ENCODE peak calls at places on chromosomes 2 and 18, in ten cellular contexts. One of them, this sample, is unnamed.

GRCh38 chr2:13230221-13230620 is 513.5 kb downstream of the TRIB2 start:
- DNase-seq in NCI-H1417 treated with DMSO at 0.1 percent for 48 hours: no peak
- DNase-seq in activated effector memory CD4-positive, alpha-beta T cell treated with anti-CD3 and anti-CD28 coated beads, Interleukin-2, amount 50 U/mL, for 16 hours: no peak
- DNase-seq in activated gamma-delta T cell treated with Interleukin-2 at 50 U/mL for 16 hours: no peak
- DNase-seq in T-cell: no peak
- DNase-seq in NCI-H748 treated with DMSO at 0.1 percent for 48 hours: peak
- DNase-seq in kidney: no peak
- DNase-seq in IMR-90: no peak
- DNase-seq in Right ventricle myocardium inferior: no peak
- DNase-seq in HEK293T: no peak
- DNase-seq in this sample: peak

GRCh38 chr2:127105656-127106456 is 1.1 kb downstream of the BIN1 start:
- DNase-seq in NCI-H748 treated with DMSO at 0.1 percent for 48 hours: no peak
- DNase-seq in activated gamma-delta T cell treated with Interleukin-2 at 50 U/mL for 16 hours: no peak
- DNase-seq in T-cell: no peak
- DNase-seq in HEK293T: peak
- DNase-seq in kidney: peak
- DNase-seq in activated effector memory CD4-positive, alpha-beta T cell treated with anti-CD3 and anti-CD28 coated beads, Interleukin-2, amount 50 U/mL, for 16 hours: peak
- DNase-seq in NCI-H1417 treated with DMSO at 0.1 percent for 48 hours: no peak
- DNase-seq in IMR-90: peak
- DNase-seq in Right ventricle myocardium inferior: peak
- DNase-seq in this sample: peak

GRCh38 chr2:52572469-52572894 is 1195.1 kb upstream of the CHAC2 start:
- DNase-seq in activated effector memory CD4-positive, alpha-beta T cell treated with anti-CD3 and anti-CD28 coated beads, Interleukin-2, amount 50 U/mL, for 16 hours: peak
- DNase-seq in T-cell: no peak
- DNase-seq in NCI-H748 treated with DMSO at 0.1 percent for 48 hours: no peak
- DNase-seq in HEK293T: no peak
- DNase-seq in NCI-H1417 treated with DMSO at 0.1 percent for 48 hours: no peak
- DNase-seq in Right ventricle myocardium inferior: no peak
- DNase-seq in IMR-90: no peak
- DNase-seq in activated gamma-delta T cell treated with Interleukin-2 at 50 U/mL for 16 hours: no peak
- DNase-seq in kidney: peak
- DNase-seq in this sample: no peak

GRCh38 chr2:160353166-160353565 is 140.4 kb downstream of the RBMS1 start:
- DNase-seq in activated effector memory CD4-positive, alpha-beta T cell treated with anti-CD3 and anti-CD28 coated beads, Interleukin-2, amount 50 U/mL, for 16 hours: peak
- DNase-seq in T-cell: no peak
- DNase-seq in Right ventricle myocardium inferior: no peak
- DNase-seq in NCI-H748 treated with DMSO at 0.1 percent for 48 hours: peak
- DNase-seq in IMR-90: no peak
- DNase-seq in HEK293T: peak
- DNase-seq in kidney: no peak
- DNase-seq in NCI-H1417 treated with DMSO at 0.1 percent for 48 hours: no peak
- DNase-seq in activated gamma-delta T cell treated with Interleukin-2 at 50 U/mL for 16 hours: peak
- DNase-seq in this sample: no peak

GRCh38 chr2:36748166-36748565 is 51.7 kb downstream of the VIT start:
- DNase-seq in HEK293T: no peak
- DNase-seq in activated effector memory CD4-positive, alpha-beta T cell treated with anti-CD3 and anti-CD28 coated beads, Interleukin-2, amount 50 U/mL, for 16 hours: no peak
- DNase-seq in IMR-90: peak
- DNase-seq in NCI-H1417 treated with DMSO at 0.1 percent for 48 hours: no peak
- DNase-seq in kidney: no peak
- DNase-seq in activated gamma-delta T cell treated with Interleukin-2 at 50 U/mL for 16 hours: no peak
- DNase-seq in Right ventricle myocardium inferior: no peak
- DNase-seq in T-cell: no peak
- DNase-seq in NCI-H748 treated with DMSO at 0.1 percent for 48 hours: no peak
- DNase-seq in this sample: peak

GRCh38 chr18:70243545-70243944 is 38.1 kb upstream of the RTTN start:
- DNase-seq in IMR-90: no peak
- DNase-seq in kidney: no peak
- DNase-seq in activated gamma-delta T cell treated with Interleukin-2 at 50 U/mL for 16 hours: no peak
- DNase-seq in NCI-H748 treated with DMSO at 0.1 percent for 48 hours: no peak
- DNase-seq in T-cell: no peak
- DNase-seq in activated effector memory CD4-positive, alpha-beta T cell treated with anti-CD3 and anti-CD28 coated beads, Interleukin-2, amount 50 U/mL, for 16 hours: no peak
- DNase-seq in NCI-H1417 treated with DMSO at 0.1 percent for 48 hours: no peak
- DNase-seq in Right ventricle myocardium inferior: no peak
- DNase-seq in HEK293T: no peak
- DNase-seq in this sample: no peak

GRCh38 chr18:79912409-79912991 is 39.0 kb downstream of the SLC66A2 start:
- DNase-seq in kidney: peak
- DNase-seq in NCI-H748 treated with DMSO at 0.1 percent for 48 hours: no peak
- DNase-seq in activated gamma-delta T cell treated with Interleukin-2 at 50 U/mL for 16 hours: peak
- DNase-seq in activated effector memory CD4-positive, alpha-beta T cell treated with anti-CD3 and anti-CD28 coated beads, Interleukin-2, amount 50 U/mL, for 16 hours: peak
- DNase-seq in IMR-90: no peak
- DNase-seq in T-cell: peak
- DNase-seq in HEK293T: no peak
- DNase-seq in Right ventricle myocardium inferior: no peak
- DNase-seq in NCI-H1417 treated with DMSO at 0.1 percent for 48 hours: no peak
- DNase-seq in this sample: peak

GRCh38 chr2:102143450-102143985 is 972 bp downstream of the IL1R1 start:
- DNase-seq in NCI-H1417 treated with DMSO at 0.1 percent for 48 hours: no peak
- DNase-seq in T-cell: no peak
- DNase-seq in activated gamma-delta T cell treated with Interleukin-2 at 50 U/mL for 16 hours: no peak
- DNase-seq in kidney: peak
- DNase-seq in NCI-H748 treated with DMSO at 0.1 percent for 48 hours: no peak
- DNase-seq in Right ventricle myocardium inferior: no peak
- DNase-seq in HEK293T: no peak
- DNase-seq in IMR-90: peak
- DNase-seq in activated effector memory CD4-positive, alpha-beta T cell treated with anti-CD3 and anti-CD28 coated beads, Interleukin-2, amount 50 U/mL, for 16 hours: no peak
- DNase-seq in this sample: peak

GRCh38 chr2:241271641-241272297 is 43.7 kb downstream of the HDLBP start:
- DNase-seq in IMR-90: peak
- DNase-seq in NCI-H748 treated with DMSO at 0.1 percent for 48 hours: no peak
- DNase-seq in activated effector memory CD4-positive, alpha-beta T cell treated with anti-CD3 and anti-CD28 coated beads, Interleukin-2, amount 50 U/mL, for 16 hours: peak
- DNase-seq in HEK293T: peak
- DNase-seq in T-cell: peak
- DNase-seq in kidney: peak
- DNase-seq in Right ventricle myocardium inferior: peak
- DNase-seq in activated gamma-delta T cell treated with Interleukin-2 at 50 U/mL for 16 hours: peak
- DNase-seq in NCI-H1417 treated with DMSO at 0.1 percent for 48 hours: no peak
- DNase-seq in this sample: peak

GRCh38 chr2:71465356-71465755 is 12.0 kb downstream of the DYSF start:
- DNase-seq in Right ventricle myocardium inferior: no peak
- DNase-seq in activated effector memory CD4-positive, alpha-beta T cell treated with anti-CD3 and anti-CD28 coated beads, Interleukin-2, amount 50 U/mL, for 16 hours: no peak
- DNase-seq in kidney: no peak
- DNase-seq in NCI-H748 treated with DMSO at 0.1 percent for 48 hours: no peak
- DNase-seq in activated gamma-delta T cell treated with Interleukin-2 at 50 U/mL for 16 hours: no peak
- DNase-seq in NCI-H1417 treated with DMSO at 0.1 percent for 48 hours: no peak
- DNase-seq in IMR-90: no peak
- DNase-seq in HEK293T: no peak
- DNase-seq in T-cell: no peak
- DNase-seq in this sample: no peak

GRCh38 chr18:68840554-68841263 is 42.8 kb downstream of the CCDC102B start:
- DNase-seq in activated gamma-delta T cell treated with Interleukin-2 at 50 U/mL for 16 hours: no peak
- DNase-seq in NCI-H1417 treated with DMSO at 0.1 percent for 48 hours: no peak
- DNase-seq in HEK293T: no peak
- DNase-seq in kidney: no peak
- DNase-seq in IMR-90: peak
- DNase-seq in Right ventricle myocardium inferior: no peak
- DNase-seq in activated effector memory CD4-positive, alpha-beta T cell treated with anti-CD3 and anti-CD28 coated beads, Interleukin-2, amount 50 U/mL, for 16 hours: no peak
- DNase-seq in NCI-H748 treated with DMSO at 0.1 percent for 48 hours: no peak
- DNase-seq in T-cell: no peak
- DNase-seq in this sample: peak

GRCh38 chr2:33020883-33021282 is 74.1 kb downstream of the LTBP1 start:
- DNase-seq in kidney: no peak
- DNase-seq in activated effector memory CD4-positive, alpha-beta T cell treated with anti-CD3 and anti-CD28 coated beads, Interleukin-2, amount 50 U/mL, for 16 hours: no peak
- DNase-seq in Right ventricle myocardium inferior: no peak
- DNase-seq in NCI-H748 treated with DMSO at 0.1 percent for 48 hours: no peak
- DNase-seq in NCI-H1417 treated with DMSO at 0.1 percent for 48 hours: no peak
- DNase-seq in IMR-90: no peak
- DNase-seq in activated gamma-delta T cell treated with Interleukin-2 at 50 U/mL for 16 hours: no peak
- DNase-seq in HEK293T: no peak
- DNase-seq in T-cell: no peak
- DNase-seq in this sample: peak

GRCh38 chr2:73939419-73939818 is 12.7 kb downstream of the DGUOK start:
- DNase-seq in kidney: no peak
- DNase-seq in activated effector memory CD4-positive, alpha-beta T cell treated with anti-CD3 and anti-CD28 coated beads, Interleukin-2, amount 50 U/mL, for 16 hours: no peak
- DNase-seq in NCI-H748 treated with DMSO at 0.1 percent for 48 hours: no peak
- DNase-seq in T-cell: peak
- DNase-seq in IMR-90: peak
- DNase-seq in activated gamma-delta T cell treated with Interleukin-2 at 50 U/mL for 16 hours: no peak
- DNase-seq in NCI-H1417 treated with DMSO at 0.1 percent for 48 hours: no peak
- DNase-seq in Right ventricle myocardium inferior: no peak
- DNase-seq in HEK293T: no peak
- DNase-seq in this sample: peak

GRCh38 chr2:221465776-221466175 is 106.3 kb downstream of the EPHA4 start:
- DNase-seq in HEK293T: no peak
- DNase-seq in IMR-90: peak
- DNase-seq in kidney: no peak
- DNase-seq in T-cell: no peak
- DNase-seq in activated effector memory CD4-positive, alpha-beta T cell treated with anti-CD3 and anti-CD28 coated beads, Interleukin-2, amount 50 U/mL, for 16 hours: peak
- DNase-seq in Right ventricle myocardium inferior: no peak
- DNase-seq in activated gamma-delta T cell treated with Interleukin-2 at 50 U/mL for 16 hours: no peak
- DNase-seq in NCI-H1417 treated with DMSO at 0.1 percent for 48 hours: no peak
- DNase-seq in NCI-H748 treated with DMSO at 0.1 percent for 48 hours: no peak
- DNase-seq in this sample: no peak

GRCh38 chr2:29952973-29953372 is 31.6 kb upstream of the ALK start:
- DNase-seq in NCI-H1417 treated with DMSO at 0.1 percent for 48 hours: no peak
- DNase-seq in T-cell: no peak
- DNase-seq in HEK293T: no peak
- DNase-seq in activated gamma-delta T cell treated with Interleukin-2 at 50 U/mL for 16 hours: no peak
- DNase-seq in activated effector memory CD4-positive, alpha-beta T cell treated with anti-CD3 and anti-CD28 coated beads, Interleukin-2, amount 50 U/mL, for 16 hours: no peak
- DNase-seq in Right ventricle myocardium inferior: no peak
- DNase-seq in IMR-90: no peak
- DNase-seq in kidney: no peak
- DNase-seq in NCI-H748 treated with DMSO at 0.1 percent for 48 hours: no peak
- DNase-seq in this sample: no peak

GRCh38 chr2:20882466-20883170 is 59.7 kb upstream of the LDAH start:
- DNase-seq in NCI-H748 treated with DMSO at 0.1 percent for 48 hours: no peak
- DNase-seq in activated gamma-delta T cell treated with Interleukin-2 at 50 U/mL for 16 hours: no peak
- DNase-seq in Right ventricle myocardium inferior: no peak
- DNase-seq in activated effector memory CD4-positive, alpha-beta T cell treated with anti-CD3 and anti-CD28 coated beads, Interleukin-2, amount 50 U/mL, for 16 hours: no peak
- DNase-seq in IMR-90: no peak
- DNase-seq in kidney: no peak
- DNase-seq in T-cell: no peak
- DNase-seq in HEK293T: no peak
- DNase-seq in NCI-H1417 treated with DMSO at 0.1 percent for 48 hours: no peak
- DNase-seq in this sample: no peak